ENCODE peak calls at places on chromosomes 12 and 14, in nine cellular contexts. One of them, this sample, is unnamed.

GRCh38 chr12:12653922-12654321 is 42.1 kb downstream of the GPR19 start:
- DNase-seq in lung: no peak
- DNase-seq in A549: no peak
- DNase-seq in stomach: no peak
- DNase-seq in GM10248: no peak
- DNase-seq in AG04450: no peak
- DNase-seq in sigmoid colon: no peak
- DNase-seq in foreskin fibroblast: no peak
- DNase-seq in Calu3: no peak
- DNase-seq in this sample: no peak

GRCh38 chr12:3165311-3165931 is 88.2 kb downstream of the TSPAN9 start:
- DNase-seq in lung: no peak
- DNase-seq in A549: no peak
- DNase-seq in stomach: no peak
- DNase-seq in GM10248: no peak
- DNase-seq in AG04450: no peak
- DNase-seq in sigmoid colon: no peak
- DNase-seq in foreskin fibroblast: no peak
- DNase-seq in Calu3: no peak
- DNase-seq in this sample: no peak

GRCh38 chr12:109462868-109463692 is 14.0 kb downstream of the KCTD10 start:
- DNase-seq in lung: peak
- DNase-seq in A549: peak
- DNase-seq in stomach: peak
- DNase-seq in GM10248: no peak
- DNase-seq in AG04450: peak
- DNase-seq in sigmoid colon: peak
- DNase-seq in foreskin fibroblast: peak
- DNase-seq in Calu3: peak
- DNase-seq in this sample: peak

GRCh38 chr12:130831246-130831645 is 7.8 kb downstream of the STX2 start:
- DNase-seq in lung: no peak
- DNase-seq in A549: no peak
- DNase-seq in stomach: no peak
- DNase-seq in GM10248: no peak
- DNase-seq in AG04450: no peak
- DNase-seq in sigmoid colon: no peak
- DNase-seq in foreskin fibroblast: no peak
- DNase-seq in Calu3: no peak
- DNase-seq in this sample: no peak

GRCh38 chr12:105874121-105874520 is 264.6 kb downstream of the NUAK1 start:
- DNase-seq in lung: no peak
- DNase-seq in A549: no peak
- DNase-seq in stomach: no peak
- DNase-seq in GM10248: no peak
- DNase-seq in AG04450: no peak
- DNase-seq in sigmoid colon: no peak
- DNase-seq in foreskin fibroblast: no peak
- DNase-seq in Calu3: no peak
- DNase-seq in this sample: no peak

GRCh38 chr12:104956870-104957301 is 1.2 kb downstream of the SLC41A2 start:
- DNase-seq in lung: no peak
- DNase-seq in A549: no peak
- DNase-seq in stomach: no peak
- DNase-seq in GM10248: no peak
- DNase-seq in AG04450: no peak
- DNase-seq in sigmoid colon: no peak
- DNase-seq in foreskin fibroblast: peak
- DNase-seq in Calu3: no peak
- DNase-seq in this sample: peak

GRCh38 chr12:22527999-22528398 is 16.3 kb downstream of the C2CD5 start:
- DNase-seq in lung: no peak
- DNase-seq in A549: no peak
- DNase-seq in stomach: no peak
- DNase-seq in GM10248: no peak
- DNase-seq in AG04450: peak
- DNase-seq in sigmoid colon: no peak
- DNase-seq in foreskin fibroblast: peak
- DNase-seq in Calu3: no peak
- DNase-seq in this sample: peak

GRCh38 chr12:459430-460258 is at the start of gene B4GALNT3:
- DNase-seq in lung: peak
- DNase-seq in A549: peak
- DNase-seq in stomach: peak
- DNase-seq in GM10248: peak
- DNase-seq in AG04450: no peak
- DNase-seq in sigmoid colon: no peak
- DNase-seq in foreskin fibroblast: peak
- DNase-seq in Calu3: peak
- DNase-seq in this sample: peak

GRCh38 chr14:99261916-99262787 is 9.8 kb downstream of the BCL11B start:
- DNase-seq in lung: no peak
- DNase-seq in A549: no peak
- DNase-seq in stomach: peak
- DNase-seq in GM10248: no peak
- DNase-seq in AG04450: no peak
- DNase-seq in sigmoid colon: no peak
- DNase-seq in foreskin fibroblast: no peak
- DNase-seq in Calu3: no peak
- DNase-seq in this sample: no peak

GRCh38 chr12:34402228-34402898 is 380.1 kb downstream of the ALG10 start:
- DNase-seq in lung: peak
- DNase-seq in A549: no peak
- DNase-seq in stomach: peak
- DNase-seq in GM10248: peak
- DNase-seq in AG04450: no peak
- DNase-seq in sigmoid colon: peak
- DNase-seq in foreskin fibroblast: no peak
- DNase-seq in Calu3: no peak
- DNase-seq in this sample: no peak

GRCh38 chr12:39990122-39991101 is 115.5 kb downstream of the SLC2A13 start:
- DNase-seq in lung: peak
- DNase-seq in A549: peak
- DNase-seq in stomach: peak
- DNase-seq in GM10248: peak
- DNase-seq in AG04450: peak
- DNase-seq in sigmoid colon: peak
- DNase-seq in foreskin fibroblast: peak
- DNase-seq in Calu3: peak
- DNase-seq in this sample: peak

GRCh38 chr12:94336201-94336915 is 123.3 kb downstream of the CEP83 start:
- DNase-seq in lung: no peak
- DNase-seq in A549: no peak
- DNase-seq in stomach: no peak
- DNase-seq in GM10248: no peak
- DNase-seq in AG04450: no peak
- DNase-seq in sigmoid colon: no peak
- DNase-seq in foreskin fibroblast: peak
- DNase-seq in Calu3: no peak
- DNase-seq in this sample: peak

DNA sequence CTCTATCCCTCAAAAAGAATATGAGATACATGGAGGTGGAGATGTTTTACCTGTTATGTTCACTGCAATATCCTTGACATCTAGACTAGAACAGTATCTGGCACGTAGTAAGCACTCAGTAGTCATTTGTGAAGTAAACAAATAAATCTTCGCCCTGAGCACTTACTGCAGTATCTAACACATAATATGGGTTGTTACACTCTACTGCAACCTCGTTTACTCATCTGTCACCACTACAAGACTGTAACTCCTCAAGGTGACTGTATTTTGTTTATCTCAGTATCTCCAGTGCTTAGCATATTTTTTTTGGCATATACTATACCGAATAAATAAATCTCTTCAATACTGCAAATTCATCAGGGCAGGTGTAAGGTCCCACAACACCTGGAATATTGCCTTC is 66.1 kb downstream of the WASHC3 start:
- DNase-seq in lung: no peak
- DNase-seq in A549: no peak
- DNase-seq in stomach: no peak
- DNase-seq in GM10248: no peak
- DNase-seq in AG04450: no peak
- DNase-seq in sigmoid colon: no peak
- DNase-seq in foreskin fibroblast: no peak
- DNase-seq in Calu3: no peak
- DNase-seq in this sample: no peak
- TF ChIP-seq CTCF in lung: no peak
- TF ChIP-seq CTCF in A549: no peak
- TF ChIP-seq CTCF in stomach: no peak
- TF ChIP-seq CTCF in GM10248: no peak
- TF ChIP-seq CTCF in AG04450: no peak
- TF ChIP-seq CTCF in sigmoid colon: no peak
- TF ChIP-seq CTCF in foreskin fibroblast: no peak
- TF ChIP-seq CTCF in Calu3: no peak
- TF ChIP-seq CTCF in this sample: no peak

DNA sequence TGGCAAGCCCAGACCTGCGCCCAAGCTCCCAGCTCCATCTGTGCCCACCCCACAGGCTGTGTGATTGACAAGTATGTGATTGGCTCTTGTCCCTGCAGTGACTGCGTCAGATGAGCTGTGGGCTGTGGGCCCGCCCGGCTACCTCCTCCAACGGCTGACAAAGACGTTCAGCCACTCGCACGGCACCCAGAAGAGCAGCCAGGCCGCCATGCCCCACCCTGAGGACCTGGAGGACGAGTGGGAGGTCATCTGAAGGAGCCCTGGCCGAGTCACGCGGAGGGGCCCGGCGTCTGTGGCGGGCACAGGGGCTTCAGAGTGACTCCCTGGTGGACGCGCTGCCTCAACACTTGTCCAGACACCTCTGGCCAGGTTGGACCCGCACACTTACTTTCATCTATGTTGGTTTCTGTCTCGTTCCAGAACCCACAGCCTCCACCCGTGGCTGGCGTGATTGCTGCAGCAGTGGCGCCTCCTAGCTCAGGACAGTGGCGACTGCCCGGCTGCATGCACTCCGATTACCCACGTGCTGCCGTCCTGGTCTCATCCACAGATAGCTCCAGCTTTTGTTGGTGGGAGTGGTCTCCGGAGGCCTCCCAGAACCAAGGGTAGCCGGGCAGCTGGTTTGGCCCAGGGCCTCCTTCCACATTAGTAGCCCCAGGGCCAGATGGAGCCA is 11.4 kb downstream of the ANKRD9 start:
- DNase-seq in lung: no peak
- DNase-seq in A549: peak
- DNase-seq in stomach: no peak
- DNase-seq in GM10248: no peak
- DNase-seq in AG04450: no peak
- DNase-seq in sigmoid colon: no peak
- DNase-seq in foreskin fibroblast: no peak
- DNase-seq in Calu3: no peak
- DNase-seq in this sample: no peak
- TF ChIP-seq CTCF in lung: no peak
- TF ChIP-seq CTCF in A549: peak
- TF ChIP-seq CTCF in stomach: no peak
- TF ChIP-seq CTCF in GM10248: peak
- TF ChIP-seq CTCF in AG04450: peak
- TF ChIP-seq CTCF in sigmoid colon: no peak
- TF ChIP-seq CTCF in foreskin fibroblast: no peak
- TF ChIP-seq CTCF in Calu3: no peak
- TF ChIP-seq CTCF in this sample: peak

GRCh38 chr12:53985900-53986685 is 1.1 kb downstream of the HOXC10 start:
- DNase-seq in lung: no peak
- DNase-seq in A549: no peak
- DNase-seq in stomach: no peak
- DNase-seq in GM10248: peak
- DNase-seq in AG04450: no peak
- DNase-seq in sigmoid colon: no peak
- DNase-seq in foreskin fibroblast: peak
- DNase-seq in Calu3: peak
- DNase-seq in this sample: no peak
- TF ChIP-seq CTCF in lung: no peak
- TF ChIP-seq CTCF in A549: no peak
- TF ChIP-seq CTCF in stomach: no peak
- TF ChIP-seq CTCF in GM10248: no peak
- TF ChIP-seq CTCF in AG04450: no peak
- TF ChIP-seq CTCF in sigmoid colon: no peak
- TF ChIP-seq CTCF in foreskin fibroblast: peak
- TF ChIP-seq CTCF in Calu3: no peak
- TF ChIP-seq CTCF in this sample: no peak

GRCh38 chr14:31266437-31267331 is 59.1 kb upstream of the HECTD1 start:
- DNase-seq in lung: no peak
- DNase-seq in A549: no peak
- DNase-seq in stomach: no peak
- DNase-seq in GM10248: no peak
- DNase-seq in AG04450: no peak
- DNase-seq in sigmoid colon: no peak
- DNase-seq in foreskin fibroblast: no peak
- DNase-seq in Calu3: no peak
- DNase-seq in this sample: no peak

GRCh38 chr14:31268216-31268615 is 60.6 kb upstream of the HECTD1 start:
- DNase-seq in lung: no peak
- DNase-seq in A549: no peak
- DNase-seq in stomach: no peak
- DNase-seq in GM10248: no peak
- DNase-seq in AG04450: no peak
- DNase-seq in sigmoid colon: no peak
- DNase-seq in foreskin fibroblast: peak
- DNase-seq in Calu3: no peak
- DNase-seq in this sample: no peak

GRCh38 chr14:31269599-31270195 is 62.1 kb upstream of the HECTD1 start:
- DNase-seq in lung: no peak
- DNase-seq in A549: no peak
- DNase-seq in stomach: no peak
- DNase-seq in GM10248: no peak
- DNase-seq in AG04450: no peak
- DNase-seq in sigmoid colon: no peak
- DNase-seq in foreskin fibroblast: peak
- DNase-seq in Calu3: no peak
- DNase-seq in this sample: no peak

GRCh38 chr14:31271648-31272047 is 64.1 kb upstream of the HECTD1 start:
- DNase-seq in lung: no peak
- DNase-seq in A549: no peak
- DNase-seq in stomach: no peak
- DNase-seq in GM10248: no peak
- DNase-seq in AG04450: no peak
- DNase-seq in sigmoid colon: no peak
- DNase-seq in foreskin fibroblast: no peak
- DNase-seq in Calu3: no peak
- DNase-seq in this sample: no peak

GRCh38 chr14:31270196-31270772 is 62.7 kb upstream of the HECTD1 start:
- DNase-seq in lung: peak
- DNase-seq in A549: peak
- DNase-seq in stomach: no peak
- DNase-seq in GM10248: no peak
- DNase-seq in AG04450: no peak
- DNase-seq in sigmoid colon: no peak
- DNase-seq in foreskin fibroblast: no peak
- DNase-seq in Calu3: peak
- DNase-seq in this sample: peak
- TF ChIP-seq CTCF in lung: no peak
- TF ChIP-seq CTCF in A549: peak
- TF ChIP-seq CTCF in stomach: no peak
- TF ChIP-seq CTCF in GM10248: peak
- TF ChIP-seq CTCF in AG04450: no peak
- TF ChIP-seq CTCF in sigmoid colon: no peak
- TF ChIP-seq CTCF in foreskin fibroblast: peak
- TF ChIP-seq CTCF in Calu3: no peak
- TF ChIP-seq CTCF in this sample: peak